ENCODE peak calls at places on chromosomes 11 and 22, in four cellular contexts. One of them, this sample, is unnamed.
A peak's percentile ranks its signal among the peaks of the same experiment; 100 is the strongest.

GRCh38 chr22:31897842-31898241 is 46.5 kb upstream of the YWHAH start:
- DNase-seq in HepG2: no peak
- DNase-seq in A549: no peak
- DNase-seq in K562: no peak
- DNase-seq in this sample: no peak

GRCh38 chr11:1924646-1925372 is 5.3 kb downstream of the TNNT3 start:
- DNase-seq in HepG2: no peak
- DNase-seq in A549: no peak
- DNase-seq in K562: no peak
- DNase-seq in this sample: no peak

GRCh38 chr11:133019545-133019944 is 512.8 kb downstream of the OPCML start:
- DNase-seq in K562: no peak
- DNase-seq in A549: no peak
- DNase-seq in HepG2: no peak
- DNase-seq in this sample: no peak

GRCh38 chr11:33893711-33894401 is 2.0 kb upstream of the LMO2 start:
- DNase-seq in HepG2: no peak
- DNase-seq in K562: no peak
- DNase-seq in A549: no peak
- DNase-seq in this sample: no peak

GRCh38 chr22:45246060-45246985 is 5.6 kb upstream of the KIAA0930 start:
- DNase-seq in K562: no peak
- DNase-seq in HepG2: peak; percentile 98
- DNase-seq in A549: peak; percentile 97
- DNase-seq in this sample: no peak

GRCh38 chr22:46326066-46326680 is 9.3 kb upstream of the TRMU start:
- DNase-seq in K562: no peak
- DNase-seq in HepG2: no peak
- DNase-seq in A549: no peak
- DNase-seq in this sample: no peak

GRCh38 chr22:39519681-39520053 is 695 bp upstream of the ATF4 start:
- DNase-seq in K562: no peak
- DNase-seq in A549: peak; percentile 61
- DNase-seq in HepG2: peak; percentile 58
- DNase-seq in this sample: peak; percentile 69

GRCh38 chr11:40885257-40885947 is 574.0 kb downstream of the LRRC4C start:
- DNase-seq in HepG2: no peak
- DNase-seq in K562: no peak
- DNase-seq in A549: no peak
- DNase-seq in this sample: no peak

GRCh38 chr11:44574620-44575287 is 9.3 kb downstream of the CD82 start:
- DNase-seq in A549: no peak
- DNase-seq in HepG2: no peak
- DNase-seq in K562: no peak
- DNase-seq in this sample: no peak

GRCh38 chr11:116062526-116063171 is 558.4 kb upstream of the CADM1 start:
- DNase-seq in K562: peak; percentile 19
- DNase-seq in A549: no peak
- DNase-seq in HepG2: no peak
- DNase-seq in this sample: no peak

GRCh38 chr11:30254307-30255298 is 23.8 kb downstream of the FSHB start:
- DNase-seq in K562: no peak
- DNase-seq in HepG2: no peak
- DNase-seq in A549: no peak
- DNase-seq in this sample: no peak

GRCh38 chr11:61181489-61181888 is 20.3 kb upstream of the VPS37C start:
- DNase-seq in HepG2: no peak
- DNase-seq in K562: no peak
- DNase-seq in A549: no peak
- DNase-seq in this sample: no peak

GRCh38 chr22:24592144-24592845 is 578 bp downstream of the LRRC75B start:
- DNase-seq in A549: peak; percentile 32
- DNase-seq in K562: no peak
- DNase-seq in HepG2: no peak
- DNase-seq in this sample: peak; percentile 48

GRCh38 chr11:69240332-69241074 is 53.5 kb upstream of the MYEOV start:
- DNase-seq in A549: no peak
- DNase-seq in K562: no peak
- DNase-seq in HepG2: no peak
- DNase-seq in this sample: no peak

GRCh38 chr11:113991718-113992458 is 17.0 kb downstream of the HTR3A start:
- DNase-seq in A549: no peak
- DNase-seq in K562: no peak
- DNase-seq in HepG2: no peak
- DNase-seq in this sample: no peak

GRCh38 chr22:36194971-36195370 is 6.6 kb downstream of the APOL4 start:
- DNase-seq in K562: no peak
- DNase-seq in HepG2: peak; percentile 40
- DNase-seq in A549: peak; percentile 59
- DNase-seq in this sample: peak; percentile 73

GRCh38 chr22:50206599-50206998 is 5.8 kb downstream of the SELENOO start:
- DNase-seq in A549: peak; percentile 37
- DNase-seq in HepG2: peak; percentile 35
- DNase-seq in K562: peak; percentile 44
- DNase-seq in this sample: peak; percentile 78

DNA sequence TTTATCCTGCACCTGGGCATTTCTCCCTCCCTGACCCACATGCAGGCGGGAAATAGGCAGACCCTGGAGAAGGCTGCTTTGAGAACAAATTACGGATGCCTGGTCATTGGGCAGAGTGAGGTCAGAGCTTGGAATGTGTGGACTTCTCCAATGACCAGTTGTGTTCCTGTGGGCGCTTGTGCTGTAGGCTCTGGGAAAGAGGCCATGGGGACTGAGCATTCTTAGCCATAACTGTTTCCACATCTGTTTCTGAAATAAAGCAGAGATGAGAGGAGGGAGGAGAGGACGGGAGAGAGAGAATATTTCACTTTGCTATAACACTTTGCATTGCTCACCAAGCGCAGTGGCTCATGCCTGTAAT is 11.2 kb upstream of the TMEM184B start:
- DNase-seq in HepG2: peak; percentile 65
- DNase-seq in A549: no peak
- DNase-seq in K562: no peak
- DNase-seq in this sample: no peak
- TF ChIP-seq ESRRA in HepG2: no peak
- TF ChIP-seq ESRRA in A549: no peak
- TF ChIP-seq ESRRA in K562: no peak
- TF ChIP-seq ESRRA in this sample: no peak

GRCh38 chr11:32016111-32016510 is 74.8 kb upstream of the RCN1 start:
- DNase-seq in A549: no peak
- DNase-seq in K562: no peak
- DNase-seq in HepG2: no peak
- DNase-seq in this sample: no peak
- TF ChIP-seq NR3C1 in A549: no peak
- TF ChIP-seq NR3C1 in K562: no peak
- TF ChIP-seq NR3C1 in HepG2: no peak
- TF ChIP-seq NR3C1 in this sample: no peak

GRCh38 chr11:15655552-15655951 is 540.8 kb downstream of the INSC start:
- DNase-seq in K562: no peak
- DNase-seq in A549: no peak
- DNase-seq in HepG2: no peak
- DNase-seq in this sample: no peak
- TF ChIP-seq ESRRA in K562: peak; percentile 16
- TF ChIP-seq ESRRA in A549: no peak
- TF ChIP-seq ESRRA in HepG2: no peak
- TF ChIP-seq ESRRA in this sample: no peak

GRCh38 chr22:25903294-25903693 is 161.3 kb downstream of the MYO18B start:
- DNase-seq in HepG2: no peak
- DNase-seq in K562: peak; percentile 47
- DNase-seq in A549: peak; percentile 12
- DNase-seq in this sample: peak; percentile 85

GRCh38 chr22:25908212-25908611 is 166.2 kb downstream of the MYO18B start:
- DNase-seq in A549: no peak
- DNase-seq in K562: no peak
- DNase-seq in HepG2: no peak
- DNase-seq in this sample: no peak

GRCh38 chr22:25911243-25911972 is 169.4 kb downstream of the MYO18B start:
- DNase-seq in K562: no peak
- DNase-seq in HepG2: no peak
- DNase-seq in A549: no peak
- DNase-seq in this sample: no peak

GRCh38 chr22:25909988-25910387 is 168.0 kb downstream of the MYO18B start:
- DNase-seq in HepG2: no peak
- DNase-seq in K562: no peak
- DNase-seq in A549: no peak
- DNase-seq in this sample: no peak

DNA sequence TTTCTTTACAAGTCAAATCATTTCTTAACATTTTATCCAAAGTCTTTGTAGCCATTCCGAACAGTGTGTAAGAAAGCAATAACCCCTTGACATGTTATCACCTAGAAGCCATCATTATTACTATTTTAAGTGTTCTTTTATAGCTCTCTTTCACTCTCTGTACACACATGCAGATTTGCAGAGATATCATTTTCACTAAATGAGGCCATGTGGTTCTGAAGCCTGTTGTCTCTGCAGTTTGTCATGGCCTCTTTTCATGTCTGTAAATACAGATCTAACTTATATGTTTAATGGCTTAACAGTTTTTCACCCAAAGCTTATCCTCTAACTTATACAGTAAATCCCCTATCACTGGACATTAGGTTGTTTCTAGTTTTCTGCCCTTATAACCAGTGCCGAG is 166.8 kb downstream of the MYO18B start:
- DNase-seq in K562: no peak
- DNase-seq in HepG2: no peak
- DNase-seq in A549: no peak
- DNase-seq in this sample: no peak
- TF ChIP-seq NR3C1 in K562: no peak
- TF ChIP-seq NR3C1 in HepG2: no peak
- TF ChIP-seq NR3C1 in A549: no peak
- TF ChIP-seq NR3C1 in this sample: no peak

DNA sequence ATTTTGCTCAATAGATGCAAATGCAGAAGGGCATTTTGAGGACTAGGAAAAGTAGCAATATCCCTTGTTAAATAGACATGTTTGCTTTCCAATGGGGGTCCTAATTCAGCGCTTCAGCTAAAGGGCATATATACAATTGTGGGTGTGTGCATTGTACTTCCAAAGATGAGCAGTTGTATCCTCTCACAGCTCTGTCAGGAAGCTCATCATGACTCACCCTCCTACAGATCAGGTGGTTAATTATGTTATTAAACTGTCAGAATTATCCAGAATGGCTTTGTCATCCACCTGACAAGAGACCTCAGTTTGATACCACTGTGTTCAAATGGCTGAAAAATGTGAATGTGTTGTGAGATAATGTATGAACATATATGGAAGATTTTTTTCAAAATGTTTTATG is 252.2 kb upstream of the MTNR1B start:
- DNase-seq in K562: no peak
- DNase-seq in HepG2: no peak
- DNase-seq in A549: no peak
- DNase-seq in this sample: no peak
- TF ChIP-seq ESRRA in K562: no peak
- TF ChIP-seq ESRRA in HepG2: no peak
- TF ChIP-seq ESRRA in A549: no peak
- TF ChIP-seq ESRRA in this sample: no peak

GRCh38 chr11:910044-910588 is 494 bp downstream of the CHID1 start:
- DNase-seq in A549: no peak
- DNase-seq in HepG2: no peak
- DNase-seq in K562: no peak
- DNase-seq in this sample: no peak
- TF ChIP-seq NR3C1 in A549: no peak
- TF ChIP-seq NR3C1 in HepG2: no peak
- TF ChIP-seq NR3C1 in K562: no peak
- TF ChIP-seq NR3C1 in this sample: no peak

GRCh38 chr11:97948793-97949192 is 1072.0 kb upstream of the CNTN5 start:
- DNase-seq in A549: no peak
- DNase-seq in K562: no peak
- DNase-seq in HepG2: no peak
- DNase-seq in this sample: no peak
- TF ChIP-seq ESRRA in A549: no peak
- TF ChIP-seq ESRRA in K562: no peak
- TF ChIP-seq ESRRA in HepG2: no peak
- TF ChIP-seq ESRRA in this sample: no peak

GRCh38 chr11:32210601-32211000 is 119.7 kb downstream of the RCN1 start:
- DNase-seq in K562: no peak
- DNase-seq in A549: peak; percentile 39
- DNase-seq in HepG2: no peak
- DNase-seq in this sample: no peak
- TF ChIP-seq NR3C1 in K562: no peak
- TF ChIP-seq NR3C1 in A549: no peak
- TF ChIP-seq NR3C1 in HepG2: no peak
- TF ChIP-seq NR3C1 in this sample: no peak

GRCh38 chr11:87030458-87031054 is 7.2 kb upstream of the TMEM135 start:
- DNase-seq in K562: no peak
- DNase-seq in HepG2: peak; percentile 29
- DNase-seq in A549: peak; percentile 6
- DNase-seq in this sample: no peak
- TF ChIP-seq ESRRA in K562: peak; percentile 84
- TF ChIP-seq ESRRA in HepG2: no peak
- TF ChIP-seq ESRRA in A549: no peak
- TF ChIP-seq ESRRA in this sample: no peak

GRCh38 chr11:35976434-35976833 is 32.6 kb downstream of the LDLRAD3 start:
- DNase-seq in K562: no peak
- DNase-seq in HepG2: no peak
- DNase-seq in A549: no peak
- DNase-seq in this sample: no peak

GRCh38 chr11:35980646-35981402 is 37.0 kb downstream of the LDLRAD3 start:
- DNase-seq in HepG2: no peak
- DNase-seq in A549: no peak
- DNase-seq in K562: no peak
- DNase-seq in this sample: no peak

GRCh38 chr11:35978173-35978572 is 34.3 kb downstream of the LDLRAD3 start:
- DNase-seq in HepG2: no peak
- DNase-seq in A549: no peak
- DNase-seq in K562: no peak
- DNase-seq in this sample: no peak

GRCh38 chr11:35981581-35981980 is 37.7 kb downstream of the LDLRAD3 start:
- DNase-seq in K562: no peak
- DNase-seq in A549: no peak
- DNase-seq in HepG2: no peak
- DNase-seq in this sample: no peak

DNA sequence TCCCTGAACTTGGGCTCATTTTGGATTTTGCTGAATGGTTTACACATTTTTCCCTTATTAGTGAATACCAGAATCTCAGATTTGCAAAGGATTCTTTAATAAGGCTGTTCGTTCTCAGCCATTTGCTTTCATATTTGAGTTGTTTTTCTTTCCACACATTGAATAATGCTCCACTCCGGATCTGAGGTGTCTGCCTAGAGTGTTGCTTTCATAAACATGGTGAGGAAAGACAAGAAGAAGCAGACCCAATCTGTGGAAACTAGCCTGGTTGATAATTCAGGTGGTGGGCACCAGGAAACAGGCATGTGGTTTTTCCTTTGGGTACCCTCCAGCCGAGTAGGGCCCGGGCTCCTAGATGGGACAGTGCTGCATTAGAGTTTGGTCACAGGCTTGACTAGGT is 35.0 kb downstream of the LDLRAD3 start:
- DNase-seq in HepG2: no peak
- DNase-seq in A549: no peak
- DNase-seq in K562: no peak
- DNase-seq in this sample: no peak
- TF ChIP-seq NR3C1 in HepG2: no peak
- TF ChIP-seq NR3C1 in A549: no peak
- TF ChIP-seq NR3C1 in K562: no peak
- TF ChIP-seq NR3C1 in this sample: no peak

This sample was measured in WTC11.